ENCODE peak calls at places on chromosomes 3 and 15, in six cellular contexts. E, Q, X, L, N and P are unnamed samples.
A peak's percentile ranks its signal among the peaks of the same experiment; 100 is the strongest.

GRCh38 chr3:56862352-56863062 is 60.8 kb upstream of the ARHGEF3 start:
- DNase-seq in X (no peak), L (no peak), E (no peak), Q (no peak), N (no peak), P (no peak)

GRCh38 chr15:50257924-50258323 is 7.6 kb downstream of the HDC start:
- DNase-seq in E (no peak), X (no peak), N (no peak), L (no peak), Q (no peak), P (no peak)

GRCh38 chr15:62497356-62497755 is 332.3 kb upstream of the C2CD4B start:
- DNase-seq in E (no peak), Q (no peak), N (no peak), X (no peak), L (no peak), P (no peak)

GRCh38 chr3:49028298-49028672 is 913 bp downstream of the IMPDH2 start:
- DNase-seq in X (no peak), L (no peak), E (no peak), Q (no peak), N (no peak), P (no peak)

GRCh38 chr3:171056528-171056927 is 30.0 kb upstream of the SLC2A2 start:
- DNase-seq in L (no peak), X (no peak), E (no peak), Q (no peak), N (no peak), P (no peak)

GRCh38 chr3:2130726-2131125 is 32.1 kb downstream of the CNTN4 start:
- DNase-seq in L (no peak), E (no peak), Q (no peak), X (no peak), N (no peak), P (no peak)

GRCh38 chr3:45666729-45667440 is 22.3 kb upstream of the SACM1L start:
- DNase-seq in N (no peak), L (no peak), Q (no peak), E (no peak), X (no peak), P (no peak)

GRCh38 chr3:144109944-144110343 is 138.3 kb downstream of the DIPK2A start:
- DNase-seq in Q (no peak), L (no peak), E (no peak), N (no peak), X (no peak), P (no peak)

GRCh38 chr15:74750759-74751158 is 2.1 kb downstream of the CYP1A2 start:
- DNase-seq in L (no peak), E (no peak), N (no peak), Q (no peak), X (no peak), P (no peak)

GRCh38 chr3:45776611-45777010 is 19.7 kb downstream of the SLC6A20 start:
- DNase-seq in L (no peak), X (no peak), N (no peak), Q (peak; percentile 39), E (no peak), P (no peak)

GRCh38 chr15:28130651-28131050 is 31.5 kb upstream of the OCA2 start:
- DNase-seq in X (no peak), L (no peak), E (no peak), Q (no peak), N (no peak), P (peak; percentile 40)

GRCh38 chr3:124926426-124927116 is 8.0 kb downstream of the MUC13 start:
- DNase-seq in Q (no peak), N (no peak), L (no peak), E (no peak), X (no peak), P (no peak)

GRCh38 chr15:51131596-51132290 is 37.0 kb upstream of the TNFAIP8L3 start:
- DNase-seq in E (no peak), N (no peak), X (no peak), L (no peak), Q (no peak), P (no peak)

GRCh38 chr3:141930801-141931200 is 54.4 kb downstream of the ATP1B3 start:
- DNase-seq in X (no peak), Q (no peak), L (no peak), N (no peak), E (no peak), P (no peak)

GRCh38 chr3:5010706-5011554 is 31.7 kb downstream of the BHLHE40 start:
- DNase-seq in X (no peak), L (no peak), N (no peak), E (no peak), Q (no peak), P (peak; percentile 20)

GRCh38 chr3:195568630-195569029 is 15.1 kb downstream of the APOD start:
- DNase-seq in N (no peak), X (no peak), Q (no peak), E (no peak), L (no peak), P (no peak)

GRCh38 chr3:36843065-36844051 is 79.0 kb upstream of the DCLK3 start:
- DNase-seq in X (peak; percentile 85), E (no peak), L (no peak), N (no peak), Q (no peak), P (no peak)

GRCh38 chr15:100712226-100712625 is 109.8 kb downstream of the ASB7 start:
- DNase-seq in L (peak; percentile 59), X (no peak), E (no peak), Q (no peak), N (peak; percentile 29), P (peak; percentile 72)

GRCh38 chr3:126121632-126122031 is 37.7 kb upstream of the SLC41A3 start:
- DNase-seq in N (no peak), L (peak; percentile 21), E (no peak), Q (peak; percentile 11), X (peak; percentile 16), P (no peak)

GRCh38 chr15:73009306-73010091 is 42.8 kb upstream of the NEO1 start:
- DNase-seq in N (peak; percentile 47), L (no peak), Q (no peak), X (no peak), E (no peak), P (no peak)

GRCh38 chr3:15279200-15279599 is 53.2 kb downstream of the SH3BP5 start:
- DNase-seq in X (no peak), N (no peak), L (no peak), Q (no peak), E (no peak), P (no peak)

DNA sequence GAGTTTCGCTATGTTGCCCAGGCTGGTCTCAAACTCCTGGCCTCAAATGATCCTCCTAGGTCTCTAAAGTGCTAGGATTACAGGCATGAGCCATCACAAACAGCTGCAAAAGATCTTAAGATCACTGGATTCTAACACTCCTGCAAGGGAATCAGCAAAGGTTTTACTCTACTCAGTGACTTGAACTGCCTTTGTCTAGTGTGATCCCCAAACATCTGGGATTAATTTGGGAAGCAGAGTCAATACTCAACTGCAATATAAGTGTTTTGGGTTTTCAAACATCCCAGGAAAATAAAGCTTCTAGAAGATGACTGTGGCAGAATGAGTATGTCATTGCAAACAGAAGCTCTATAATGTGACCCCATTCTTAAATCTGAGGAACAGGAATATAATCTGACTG is 7.2 kb downstream of the SPG21 start:
- DNase-seq in L (no peak), X (no peak), E (no peak), Q (no peak), N (no peak), P (no peak)
- H3K4me1 ChIP-seq in L (peaks cover 27% of the 10 kb centered on the region), X (peaks cover 15% of the 10 kb centered on the region), E (peaks cover 48% of the 10 kb centered on the region), Q (peaks cover 51% of the 10 kb centered on the region), N (peaks cover 6% of the 10 kb centered on the region), P (peaks cover 9% of the 10 kb centered on the region)

DNA sequence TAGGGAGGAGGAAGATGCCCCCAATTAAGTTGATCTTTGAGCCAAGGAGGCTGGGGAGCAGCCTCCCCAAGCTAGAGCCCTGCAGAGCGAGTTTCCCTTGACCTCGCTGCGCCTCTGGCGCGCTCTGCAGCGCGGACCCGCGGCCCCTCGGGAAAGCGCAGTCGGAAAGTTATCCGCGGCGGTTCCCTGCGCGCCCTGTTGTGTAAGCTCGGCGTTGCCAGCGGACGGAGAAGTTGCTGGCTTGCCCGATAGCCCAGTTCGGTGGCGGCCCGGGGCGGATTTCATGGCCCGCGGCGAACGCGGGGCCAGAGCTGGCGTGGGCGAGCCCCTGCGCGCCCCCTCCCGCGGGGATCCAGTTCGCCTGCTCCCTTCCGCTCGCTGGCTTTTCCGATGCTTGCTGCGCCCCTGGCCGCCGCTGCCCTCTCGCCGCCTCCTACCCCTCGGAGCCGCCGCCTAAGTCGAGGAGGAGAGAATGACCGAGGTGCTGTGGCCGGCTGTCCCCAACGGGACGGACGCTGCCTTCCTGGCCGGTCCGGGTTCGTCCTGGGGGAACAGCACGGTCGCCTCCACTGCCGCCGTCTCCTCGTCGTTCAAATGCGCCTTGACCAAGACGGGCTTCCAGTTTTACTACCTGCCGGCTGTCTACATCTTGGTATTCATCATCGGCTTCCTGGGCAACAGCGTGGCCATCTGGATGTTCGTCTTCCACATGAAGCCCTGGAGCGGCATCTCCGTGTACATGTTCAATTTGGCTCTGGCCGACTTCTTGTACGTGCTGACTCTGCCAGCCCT is 576 bp downstream of the P2RY1 start:
- DNase-seq in Q (peak; percentile 33), N (no peak), X (peak; percentile 75), E (peak; percentile 84), L (peak; percentile 67), P (peak; percentile 51)
- TF ChIP-seq CTCF in Q (no peak), N (no peak), X (peak; percentile 27), E (peak; percentile 50), L (no peak), P (peak; percentile 40)

DNA sequence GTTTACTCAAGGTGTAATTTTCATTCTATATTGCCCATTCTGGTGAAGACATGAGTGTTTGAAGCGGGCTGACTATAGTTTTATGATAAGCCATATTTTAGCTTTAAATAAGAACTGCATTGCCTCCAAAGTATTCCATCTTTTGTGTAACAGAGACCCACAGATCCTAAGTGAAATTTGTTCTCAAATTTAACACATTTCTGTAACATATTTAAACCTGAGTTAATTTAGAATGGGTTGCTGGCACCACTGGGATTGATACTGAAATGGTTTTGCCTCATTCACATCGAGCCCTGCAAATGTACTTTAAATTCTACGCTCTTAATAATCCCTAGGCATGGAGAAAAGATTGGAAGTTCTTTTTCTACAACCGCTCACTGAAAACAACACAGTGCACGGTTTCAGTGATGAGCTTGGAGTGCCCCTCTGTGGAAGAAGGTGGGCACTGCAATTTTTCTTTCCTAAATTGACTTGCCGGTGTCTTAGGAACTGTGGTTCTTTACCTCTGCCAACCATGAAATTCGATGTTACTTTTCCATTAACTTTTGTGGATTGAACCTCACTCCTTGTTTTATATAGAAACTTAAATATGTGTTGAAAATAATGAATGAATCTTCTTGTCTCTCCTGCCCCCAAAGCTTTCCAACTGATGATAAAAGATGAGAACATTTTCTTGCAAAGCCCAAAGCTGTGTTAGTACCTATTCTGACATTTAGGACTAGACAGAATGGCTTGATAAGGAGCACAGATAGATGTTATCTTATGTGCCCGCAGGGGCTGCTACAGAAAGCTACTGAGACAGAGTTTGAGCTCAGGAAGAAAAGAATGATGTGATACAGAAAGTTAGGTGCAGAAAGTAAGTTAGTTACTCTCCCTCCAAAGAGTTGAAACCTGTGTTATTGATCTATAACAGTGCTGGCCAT is 109.7 kb upstream of the ATP11B start:
- DNase-seq in X (peak; percentile 86), Q (peak; percentile 77), N (peak; percentile 24), E (no peak), L (no peak), P (no peak)
- H3K4me3 ChIP-seq in X (peak overlapping the region; percentile 73), Q (peak overlapping the region; percentile 62), N (peak overlapping the region; percentile 53), E (peak overlapping the region; percentile 63), L (peak overlapping the region; percentile 63), P (peak overlapping the region; percentile 37)

GRCh38 chr15:59828262-59828661 is 139.1 kb upstream of the BNIP2 start:
- DNase-seq in L (no peak), E (no peak), N (no peak), Q (no peak), X (no peak), P (no peak)
- H3K4me1 ChIP-seq in L (no peaks in the 10 kb centered on the region), E (no peaks in the 10 kb centered on the region), N (no peaks in the 10 kb centered on the region), Q (no peaks in the 10 kb centered on the region), X (no peaks in the 10 kb centered on the region), P (peaks cover 60% of the 10 kb centered on the region)

GRCh38 chr3:191707817-191708216 is 246.9 kb downstream of the PYDC2 start:
- DNase-seq in N (no peak), L (no peak), X (no peak), E (no peak), Q (no peak), P (no peak)
- TF ChIP-seq CTCF in N (no peak), L (no peak), X (no peak), E (no peak), Q (no peak), P (no peak)